ENCODE peak calls at places on chromosome 6, in six cellular contexts. X, N, R, I, V and K are unnamed samples.

GRCh38 chr6:117397536-117398227 is 28.1 kb downstream of the ROS1 start:
- DNase-seq in X (no peak), I (no peak), V (no peak), N (no peak), R (no peak), K (no peak)

GRCh38 chr6:167921831-167922230 is 75.6 kb upstream of the KIF25 start:
- DNase-seq in I (no peak), N (no peak), X (no peak), R (no peak), V (no peak), K (no peak)

GRCh38 chr6:155248021-155249001 is 15.5 kb upstream of the CLDN20 start:
- DNase-seq in V (no peak), I (peak), R (no peak), N (peak), X (no peak), K (no peak)

GRCh38 chr6:28134015-28134414 is 7.7 kb upstream of the ZKSCAN8 start:
- DNase-seq in I (peak), X (no peak), R (no peak), N (no peak), V (no peak), K (no peak)

GRCh38 chr6:17311595-17312311 is 30.6 kb downstream of the RBM24 start:
- DNase-seq in V (no peak), R (no peak), N (no peak), X (no peak), I (no peak), K (no peak)

GRCh38 chr6:89729818-89730217 is 89.8 kb downstream of the MDN1 start:
- DNase-seq in V (no peak), N (no peak), I (no peak), R (no peak), X (no peak), K (no peak)

GRCh38 chr6:33692078-33692759 is 19.3 kb downstream of the UQCC2 start:
- DNase-seq in X (no peak), R (no peak), N (peak), V (no peak), I (peak), K (no peak)

GRCh38 chr6:17656092-17656491 is 50.6 kb downstream of the NUP153 start:
- DNase-seq in V (no peak), X (no peak), N (no peak), I (no peak), R (no peak), K (no peak)

GRCh38 chr6:159595173-159595572 is 97.9 kb downstream of the SOD2 start:
- DNase-seq in X (no peak), I (peak), V (no peak), N (no peak), R (no peak), K (no peak)

GRCh38 chr6:131937219-131937618 is 14.0 kb downstream of the CCN2 start:
- DNase-seq in X (no peak), I (no peak), R (no peak), N (no peak), V (no peak), K (no peak)

GRCh38 chr6:5540375-5540774 is 279.1 kb downstream of the FARS2 start:
- DNase-seq in R (no peak), I (no peak), V (no peak), X (no peak), N (no peak), K (no peak)